ENCODE peak calls at places on chromosome 15, in four cellular contexts. One of them, this sample, is unnamed.

GRCh38 chr15:26555898-26556297 is 217.0 kb downstream of the GABRB3 start:
- DNase-seq in K562: no peak
- DNase-seq in H1: no peak
- DNase-seq in HepG2: no peak
- DNase-seq in this sample: no peak

GRCh38 chr15:29674661-29675533 is 147.4 kb downstream of the TJP1 start:
- DNase-seq in HepG2: peak
- DNase-seq in K562: peak
- DNase-seq in H1: peak
- DNase-seq in this sample: no peak

GRCh38 chr15:85024509-85025336 is 43.1 kb downstream of the PDE8A start:
- DNase-seq in HepG2: peak
- DNase-seq in K562: no peak
- DNase-seq in H1: no peak
- DNase-seq in this sample: no peak

GRCh38 chr15:37115538-37115937 is 15.2 kb upstream of the MEIS2 start:
- DNase-seq in K562: no peak
- DNase-seq in HepG2: no peak
- DNase-seq in H1: no peak
- DNase-seq in this sample: no peak

GRCh38 chr15:71085809-71086208 is 29.5 kb upstream of the THSD4 start:
- DNase-seq in K562: no peak
- DNase-seq in HepG2: no peak
- DNase-seq in H1: peak
- DNase-seq in this sample: no peak

GRCh38 chr15:68677996-68678395 is 99.2 kb downstream of the CORO2B start:
- DNase-seq in H1: no peak
- DNase-seq in HepG2: no peak
- DNase-seq in K562: no peak
- DNase-seq in this sample: no peak

GRCh38 chr15:98744506-98744905 is 96.2 kb downstream of the IGF1R start:
- DNase-seq in H1: no peak
- DNase-seq in HepG2: no peak
- DNase-seq in K562: no peak
- DNase-seq in this sample: no peak

GRCh38 chr15:83694030-83694429 is 40.1 kb downstream of the ADAMTSL3 start:
- DNase-seq in HepG2: no peak
- DNase-seq in H1: no peak
- DNase-seq in K562: no peak
- DNase-seq in this sample: no peak

GRCh38 chr15:31516459-31516858 is 189.8 kb downstream of the KLF13 start:
- DNase-seq in HepG2: no peak
- DNase-seq in K562: peak
- DNase-seq in H1: no peak
- DNase-seq in this sample: no peak

GRCh38 chr15:64324513-64324912 is 31.5 kb downstream of the CSNK1G1 start:
- DNase-seq in K562: no peak
- DNase-seq in H1: no peak
- DNase-seq in HepG2: no peak
- DNase-seq in this sample: no peak

GRCh38 chr15:30001592-30001991 is 81.2 kb upstream of the GOLGA8J start:
- DNase-seq in HepG2: no peak
- DNase-seq in H1: no peak
- DNase-seq in K562: no peak
- DNase-seq in this sample: no peak

GRCh38 chr15:101528917-101529299 is 39.4 kb upstream of the PCSK6 start:
- DNase-seq in H1: no peak
- DNase-seq in K562: no peak
- DNase-seq in HepG2: no peak
- DNase-seq in this sample: no peak

DNA sequence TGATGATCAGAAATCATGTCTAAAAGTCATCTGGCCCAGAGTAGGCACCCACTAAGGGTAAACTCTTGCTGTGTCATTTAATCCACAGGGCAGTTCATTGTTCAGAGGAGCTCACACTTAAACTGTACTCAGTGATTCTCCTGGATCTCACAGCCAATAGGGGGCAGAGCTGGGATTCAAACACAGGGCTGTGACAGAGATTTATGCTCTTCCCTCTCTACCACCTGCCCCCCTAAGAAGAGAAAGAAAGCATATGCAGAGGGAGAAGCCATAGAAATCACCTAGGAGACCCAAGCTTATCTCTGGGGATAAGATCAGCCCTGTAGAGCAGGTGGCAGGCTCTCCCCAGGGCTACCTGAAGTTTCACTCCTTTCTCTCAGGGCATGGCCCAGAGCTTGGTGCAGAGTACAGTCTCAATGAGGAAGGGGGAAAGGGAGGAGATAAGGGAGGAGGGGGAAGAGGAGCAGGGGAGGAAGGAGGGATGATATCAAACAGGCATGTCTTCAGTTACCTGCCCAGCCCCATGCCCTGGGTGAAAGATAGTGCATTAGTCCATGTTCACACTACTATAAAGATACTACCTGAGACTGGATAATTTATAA is 51.8 kb upstream of the ADPGK start:
- DNase-seq in H1: no peak
- DNase-seq in HepG2: peak
- DNase-seq in K562: no peak
- DNase-seq in this sample: peak
- TF ChIP-seq FOSL1 in H1: no peak
- TF ChIP-seq FOSL1 in HepG2: no peak
- TF ChIP-seq FOSL1 in K562: no peak
- TF ChIP-seq FOSL1 in this sample: no peak

GRCh38 chr15:80445300-80446041 is 41.3 kb downstream of the ARNT2 start:
- DNase-seq in HepG2: no peak
- DNase-seq in K562: no peak
- DNase-seq in H1: no peak
- DNase-seq in this sample: no peak
- TF ChIP-seq FOSL1 in HepG2: no peak
- TF ChIP-seq FOSL1 in K562: no peak
- TF ChIP-seq FOSL1 in H1: no peak
- TF ChIP-seq FOSL1 in this sample: no peak

DNA sequence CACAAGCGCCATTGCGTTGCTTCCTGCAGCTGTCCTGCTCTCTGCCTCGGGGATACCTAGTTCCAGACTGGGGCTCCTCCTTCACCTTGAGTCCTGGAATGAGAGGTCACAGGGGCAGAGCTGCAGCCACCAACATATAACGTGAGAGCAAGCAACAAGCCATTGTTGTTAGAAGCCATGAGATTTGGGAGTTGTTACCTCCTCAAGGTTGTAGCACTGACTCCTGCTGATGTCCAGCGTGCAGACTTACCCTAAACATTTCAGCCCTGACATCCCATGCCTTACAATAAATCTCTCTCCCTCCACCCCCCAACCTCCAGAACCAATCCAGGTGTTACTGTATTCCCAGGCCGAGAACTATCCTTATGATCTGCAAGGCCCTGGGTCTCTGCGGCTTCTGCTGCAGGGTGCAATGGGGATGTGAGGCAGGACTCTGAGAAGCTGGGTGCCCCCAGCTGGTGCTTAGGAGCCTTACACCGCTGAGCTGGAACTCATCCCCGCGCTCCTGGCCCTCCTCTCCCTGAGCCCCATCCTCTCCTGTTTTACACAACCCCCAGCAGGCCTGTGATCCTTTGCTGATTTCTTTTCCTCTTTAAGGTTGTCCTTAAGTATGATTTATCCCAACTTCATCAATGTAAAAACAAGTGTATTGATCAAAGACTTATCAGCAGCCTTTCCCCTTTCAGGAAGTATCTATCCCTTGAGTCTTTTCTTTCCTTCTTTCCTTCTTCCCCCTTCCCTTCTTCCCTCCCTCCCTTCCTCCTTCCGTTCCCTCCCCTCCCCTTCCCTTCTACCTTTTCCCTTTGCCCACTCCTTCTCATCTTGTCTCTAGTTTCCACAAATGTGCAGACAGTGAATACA is 84.2 kb upstream of the ABHD2 start:
- DNase-seq in H1: no peak
- DNase-seq in HepG2: peak
- DNase-seq in K562: peak
- DNase-seq in this sample: no peak
- TF ChIP-seq FOSL1 in H1: no peak
- TF ChIP-seq FOSL1 in HepG2: no peak
- TF ChIP-seq FOSL1 in K562: no peak
- TF ChIP-seq FOSL1 in this sample: no peak

DNA sequence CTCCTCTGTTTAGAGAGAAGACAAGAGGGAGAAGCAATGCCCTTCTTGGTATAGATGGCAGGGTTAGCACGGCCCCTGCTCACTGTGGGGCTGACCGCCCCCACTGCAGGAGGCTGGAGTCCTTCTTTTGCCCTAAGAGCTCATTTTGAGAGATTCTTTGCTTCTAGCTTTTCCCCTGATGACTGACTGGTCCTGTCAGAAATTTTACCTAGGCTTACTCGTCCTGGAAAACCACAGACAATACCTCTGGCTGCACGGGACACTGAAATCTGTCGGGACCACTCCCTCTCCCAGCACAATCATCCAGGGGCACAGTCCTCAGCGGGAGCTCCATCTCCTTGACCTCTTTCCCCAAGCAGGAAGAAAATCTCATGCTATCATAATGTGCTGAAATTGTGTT is 143.0 kb upstream of the RGMA start:
- DNase-seq in K562: no peak
- DNase-seq in H1: no peak
- DNase-seq in HepG2: no peak
- DNase-seq in this sample: no peak
- TF ChIP-seq FOSL1 in K562: no peak
- TF ChIP-seq FOSL1 in H1: no peak
- TF ChIP-seq FOSL1 in HepG2: no peak
- TF ChIP-seq FOSL1 in this sample: no peak

DNA sequence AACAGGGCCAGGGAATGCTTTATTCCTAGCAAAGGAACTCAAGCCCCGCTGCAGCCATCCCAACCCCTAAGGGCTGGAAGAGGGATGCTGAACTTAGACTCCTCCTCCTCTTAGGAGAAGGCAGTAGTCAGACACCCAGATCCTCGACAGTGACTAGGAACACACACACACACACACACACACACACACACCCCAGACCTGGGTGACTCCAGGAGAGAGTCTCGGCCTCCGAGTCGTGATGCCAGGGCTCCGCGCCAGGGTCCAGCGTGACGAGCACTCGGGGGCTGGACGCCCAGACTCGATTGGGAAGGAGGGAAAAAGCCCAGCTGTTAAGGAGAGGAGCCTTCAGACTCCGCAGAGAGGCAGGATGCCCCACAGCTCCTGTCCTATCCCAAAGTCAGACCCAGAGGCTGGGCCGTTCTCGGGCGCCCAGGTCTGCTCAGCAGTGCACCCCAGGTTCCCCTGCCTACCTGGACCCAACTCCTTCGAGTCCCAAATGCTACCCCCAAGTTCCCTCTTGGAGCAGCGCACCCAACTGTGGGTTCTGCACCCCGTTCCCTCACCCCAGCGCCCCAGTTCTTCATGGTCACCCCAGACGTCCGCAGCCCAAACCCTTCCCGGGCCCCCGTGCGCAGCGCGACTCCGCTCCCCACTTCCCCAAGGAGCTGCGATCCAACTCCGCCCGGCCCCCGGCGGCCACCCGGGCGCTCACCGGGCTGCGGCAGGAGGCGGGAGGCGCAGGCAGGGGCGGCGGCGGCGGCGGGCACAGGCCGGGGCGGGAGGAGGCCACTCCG is 421 bp downstream of the BMF start:
- DNase-seq in H1: no peak
- DNase-seq in K562: no peak
- DNase-seq in HepG2: no peak
- DNase-seq in this sample: no peak
- TF ChIP-seq FOSL1 in H1: no peak
- TF ChIP-seq FOSL1 in K562: no peak
- TF ChIP-seq FOSL1 in HepG2: no peak
- TF ChIP-seq FOSL1 in this sample: no peak

GRCh38 chr15:65862682-65863081 is 6.6 kb upstream of the RAB11A start:
- DNase-seq in K562: peak
- DNase-seq in HepG2: peak
- DNase-seq in H1: peak
- DNase-seq in this sample: peak
- TF ChIP-seq FOSL1 in K562: no peak
- TF ChIP-seq FOSL1 in HepG2: no peak
- TF ChIP-seq FOSL1 in H1: no peak
- TF ChIP-seq FOSL1 in this sample: no peak

DNA sequence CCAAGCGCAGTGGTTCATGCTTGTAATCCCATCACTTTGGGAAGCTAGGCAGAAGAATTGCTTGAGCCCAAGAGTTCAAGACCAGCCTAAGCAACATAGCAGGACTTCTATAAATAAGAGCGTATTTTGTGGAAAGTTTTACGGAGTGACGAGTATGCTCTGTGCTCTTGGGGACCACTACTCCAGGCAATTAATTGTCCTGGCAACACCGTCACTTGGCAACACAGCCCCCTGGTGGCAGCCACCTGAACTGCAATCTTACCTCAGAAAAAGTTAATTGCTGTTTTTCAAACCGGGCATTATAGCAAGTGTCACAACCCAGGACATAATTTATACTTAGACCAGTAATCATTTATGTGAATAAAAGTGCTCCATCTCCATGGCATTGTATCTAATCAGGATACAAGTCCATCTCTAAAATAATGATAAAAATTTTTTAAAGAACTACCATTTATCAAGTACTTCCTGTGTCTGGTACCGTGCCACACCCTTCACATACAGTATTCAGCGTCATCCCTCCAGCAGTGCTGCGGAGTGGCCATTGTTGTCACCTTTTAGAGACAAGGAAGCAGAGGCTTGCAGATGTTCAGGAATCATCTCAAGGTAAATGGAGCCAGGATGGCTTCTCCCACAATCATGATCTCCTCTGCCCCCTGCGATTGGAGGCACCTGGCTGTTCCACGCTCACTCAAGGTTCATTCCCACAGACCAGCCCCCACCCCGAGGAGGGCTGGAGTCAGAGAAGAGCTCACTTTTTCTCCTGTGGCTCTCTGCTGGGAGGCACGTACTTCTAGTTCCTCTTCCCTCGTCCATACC is 34.5 kb downstream of the PLA2G4D start:
- DNase-seq in H1: no peak
- DNase-seq in HepG2: peak
- DNase-seq in K562: peak
- DNase-seq in this sample: no peak
- TF ChIP-seq FOSL1 in H1: no peak
- TF ChIP-seq FOSL1 in HepG2: no peak
- TF ChIP-seq FOSL1 in K562: no peak
- TF ChIP-seq FOSL1 in this sample: no peak

This sample was measured in HCT116.